ENCODE peak calls at places on chromosomes 13 and 19, in nine cellular contexts. G, O, Y, K, M, N, D, W and T are unnamed samples.

GRCh38 chr13:25249001-25249543 is 38.2 kb downstream of the MTMR6 start:
- DNase-seq in G (peak; percentile 47), O (no peak), Y (no peak), K (no peak), M (peak; percentile 9), N (no peak), D (peak; percentile 8), W (peak; percentile 40), T (peak; percentile 84)

GRCh38 chr19:51001495-51001894 is at the start of gene KLK8:
- DNase-seq in G (no peak), O (no peak), Y (no peak), K (no peak), M (no peak), N (no peak), D (no peak), W (no peak), T (no peak)

GRCh38 chr19:31351212-31352193 is 2.3 kb upstream of the TSHZ3 start:
- DNase-seq in G (peak; percentile 73), O (no peak), Y (no peak), K (no peak), M (no peak), N (no peak), D (peak; percentile 81), W (peak; percentile 74), T (no peak)

GRCh38 chr19:7637374-7638256 is 705 bp downstream of the STXBP2 start:
- DNase-seq in G (peak; percentile 57), O (no peak), Y (peak; percentile 73), K (no peak), M (no peak), N (no peak), D (no peak), W (no peak), T (no peak)

GRCh38 chr19:47541507-47541906 is 26.6 kb upstream of the NAPA start:
- DNase-seq in G (peak; percentile 40), O (no peak), Y (no peak), K (no peak), M (no peak), N (peak; percentile 32), D (no peak), W (no peak), T (no peak)

GRCh38 chr13:35785563-35786327 is 309.3 kb upstream of the MAB21L1 start:
- DNase-seq in G (no peak), O (no peak), Y (no peak), K (no peak), M (no peak), N (no peak), D (no peak), W (no peak), T (peak; percentile 62)

GRCh38 chr19:30003862-30004261 is 61.8 kb downstream of the URI1 start:
- DNase-seq in G (no peak), O (no peak), Y (no peak), K (no peak), M (no peak), N (no peak), D (no peak), W (no peak), T (no peak)

GRCh38 chr13:97339019-97339988 is 94.7 kb upstream of the RAP2A start:
- DNase-seq in G (peak; percentile 95), O (no peak), Y (peak; percentile 29), K (no peak), M (no peak), N (no peak), D (peak; percentile 84), W (peak; percentile 86), T (peak; percentile 85)

GRCh38 chr19:13951799-13952153 is 533 bp upstream of the DCAF15 start:
- DNase-seq in G (no peak), O (no peak), Y (no peak), K (no peak), M (no peak), N (no peak), D (no peak), W (no peak), T (no peak)

GRCh38 chr13:68051910-68052309 is 821.8 kb upstream of the PCDH9 start:
- DNase-seq in G (no peak), O (no peak), Y (no peak), K (no peak), M (no peak), N (no peak), D (no peak), W (no peak), T (no peak)

GRCh38 chr19:40257096-40257517 is 28.0 kb downstream of the AKT2 start:
- DNase-seq in G (no peak), O (no peak), Y (peak; percentile 47), K (no peak), M (no peak), N (no peak), D (no peak), W (no peak), T (no peak)

GRCh38 chr13:22102237-22102636 is 431.4 kb downstream of the FGF9 start:
- DNase-seq in G (no peak), O (no peak), Y (no peak), K (no peak), M (no peak), N (no peak), D (no peak), W (no peak), T (no peak)